ENCODE peak calls at places on chromosomes 12 and 14, in nine cellular contexts. One of them, this sample, is unnamed.

GRCh38 chr14:78022059-78022458 is 148.1 kb upstream of the NRXN3 start:
- DNase-seq in breast epithelium: no peak
- DNase-seq in endothelial cell of umbilical vein: peak; percentile 44
- DNase-seq in stomach: peak; percentile 67
- DNase-seq in HepG2: peak; percentile 54
- DNase-seq in spleen: no peak
- DNase-seq in vagina: no peak
- DNase-seq in HL-60: peak; percentile 55
- DNase-seq in GM23338: peak; percentile 90
- DNase-seq in this sample: peak; percentile 28

GRCh38 chr12:80837342-80837978 is 100.3 kb downstream of the LIN7A start:
- DNase-seq in breast epithelium: no peak
- DNase-seq in endothelial cell of umbilical vein: peak; percentile 36
- DNase-seq in stomach: no peak
- DNase-seq in HepG2: peak; percentile 61
- DNase-seq in spleen: no peak
- DNase-seq in vagina: no peak
- DNase-seq in HL-60: peak; percentile 5
- DNase-seq in GM23338: peak; percentile 91
- DNase-seq in this sample: peak; percentile 20

GRCh38 chr12:128534906-128535305 is 267.9 kb downstream of the TMEM132C start:
- DNase-seq in breast epithelium: no peak
- DNase-seq in endothelial cell of umbilical vein: no peak
- DNase-seq in stomach: no peak
- DNase-seq in HepG2: no peak
- DNase-seq in spleen: no peak
- DNase-seq in vagina: no peak
- DNase-seq in HL-60: no peak
- DNase-seq in GM23338: no peak
- DNase-seq in this sample: no peak

GRCh38 chr12:14373202-14373601 is 7.7 kb downstream of the ATF7IP start:
- DNase-seq in breast epithelium: no peak
- DNase-seq in endothelial cell of umbilical vein: peak; percentile 81
- DNase-seq in stomach: no peak
- DNase-seq in HepG2: no peak
- DNase-seq in spleen: no peak
- DNase-seq in vagina: no peak
- DNase-seq in HL-60: no peak
- DNase-seq in GM23338: no peak
- DNase-seq in this sample: no peak

GRCh38 chr12:15863984-15864383 is 18.2 kb upstream of the STRAP start:
- DNase-seq in breast epithelium: no peak
- DNase-seq in endothelial cell of umbilical vein: no peak
- DNase-seq in stomach: no peak
- DNase-seq in HepG2: no peak
- DNase-seq in spleen: no peak
- DNase-seq in vagina: no peak
- DNase-seq in HL-60: peak; percentile 84
- DNase-seq in GM23338: no peak
- DNase-seq in this sample: no peak

GRCh38 chr12:107320929-107321618 is 227.7 kb upstream of the CRY1 start:
- DNase-seq in breast epithelium: no peak
- DNase-seq in endothelial cell of umbilical vein: no peak
- DNase-seq in stomach: no peak
- DNase-seq in HepG2: no peak
- DNase-seq in spleen: peak; percentile 80
- DNase-seq in vagina: no peak
- DNase-seq in HL-60: peak; percentile 79
- DNase-seq in GM23338: peak; percentile 82
- DNase-seq in this sample: no peak

GRCh38 chr12:16369156-16369555 is 21.7 kb downstream of the MGST1 start:
- DNase-seq in breast epithelium: no peak
- DNase-seq in endothelial cell of umbilical vein: no peak
- DNase-seq in stomach: no peak
- DNase-seq in HepG2: no peak
- DNase-seq in spleen: no peak
- DNase-seq in vagina: no peak
- DNase-seq in HL-60: no peak
- DNase-seq in GM23338: no peak
- DNase-seq in this sample: no peak

GRCh38 chr12:14845350-14845750 is 2.0 kb upstream of the ART4 start:
- DNase-seq in breast epithelium: no peak
- DNase-seq in endothelial cell of umbilical vein: peak; percentile 81
- DNase-seq in stomach: peak; percentile 50
- DNase-seq in HepG2: peak; percentile 56
- DNase-seq in spleen: no peak
- DNase-seq in vagina: no peak
- DNase-seq in HL-60: peak; percentile 52
- DNase-seq in GM23338: peak; percentile 88
- DNase-seq in this sample: no peak

GRCh38 chr12:5102261-5102789 is 58.6 kb downstream of the KCNA5 start:
- DNase-seq in breast epithelium: no peak
- DNase-seq in endothelial cell of umbilical vein: no peak
- DNase-seq in stomach: no peak
- DNase-seq in HepG2: no peak
- DNase-seq in spleen: no peak
- DNase-seq in vagina: no peak
- DNase-seq in HL-60: no peak
- DNase-seq in GM23338: no peak
- DNase-seq in this sample: no peak

GRCh38 chr14:71606064-71606463 is 326.2 kb upstream of the RGS6 start:
- DNase-seq in breast epithelium: no peak
- DNase-seq in endothelial cell of umbilical vein: no peak
- DNase-seq in stomach: no peak
- DNase-seq in HepG2: no peak
- DNase-seq in spleen: no peak
- DNase-seq in vagina: no peak
- DNase-seq in HL-60: no peak
- DNase-seq in GM23338: no peak
- DNase-seq in this sample: no peak

GRCh38 chr12:49706351-49707126 is 666 bp downstream of the FMNL3 start:
- DNase-seq in breast epithelium: no peak
- DNase-seq in endothelial cell of umbilical vein: peak; percentile 64
- DNase-seq in stomach: peak; percentile 26
- DNase-seq in HepG2: no peak
- DNase-seq in spleen: no peak
- DNase-seq in vagina: no peak
- DNase-seq in HL-60: no peak
- DNase-seq in GM23338: peak; percentile 65
- DNase-seq in this sample: no peak

GRCh38 chr12:95593266-95593871 is 42.1 kb upstream of the USP44 start:
- DNase-seq in breast epithelium: no peak
- DNase-seq in endothelial cell of umbilical vein: no peak
- DNase-seq in stomach: no peak
- DNase-seq in HepG2: no peak
- DNase-seq in spleen: no peak
- DNase-seq in vagina: no peak
- DNase-seq in HL-60: no peak
- DNase-seq in GM23338: no peak
- DNase-seq in this sample: no peak

GRCh38 chr12:4270670-4271432 is 2.7 kb upstream of the CCND2 start:
- DNase-seq in breast epithelium: no peak
- DNase-seq in endothelial cell of umbilical vein: peak; percentile 15
- DNase-seq in stomach: no peak
- DNase-seq in HepG2: no peak
- DNase-seq in spleen: peak; percentile 92
- DNase-seq in vagina: no peak
- DNase-seq in HL-60: peak; percentile 68
- DNase-seq in GM23338: peak; percentile 82
- DNase-seq in this sample: no peak

GRCh38 chr12:78229491-78230209 is 399.0 kb downstream of the NAV3 start:
- DNase-seq in breast epithelium: no peak
- DNase-seq in endothelial cell of umbilical vein: peak; percentile 47
- DNase-seq in stomach: no peak
- DNase-seq in HepG2: peak; percentile 28
- DNase-seq in spleen: no peak
- DNase-seq in vagina: no peak
- DNase-seq in HL-60: peak; percentile 34
- DNase-seq in GM23338: peak; percentile 83
- DNase-seq in this sample: peak; percentile 30

GRCh38 chr12:12480074-12480473 is 82.6 kb downstream of the DUSP16 start:
- DNase-seq in breast epithelium: no peak
- DNase-seq in endothelial cell of umbilical vein: no peak
- DNase-seq in stomach: no peak
- DNase-seq in HepG2: no peak
- DNase-seq in spleen: no peak
- DNase-seq in vagina: no peak
- DNase-seq in HL-60: no peak
- DNase-seq in GM23338: no peak
- DNase-seq in this sample: no peak

GRCh38 chr12:126038434-126038833 is 973.2 kb downstream of the AACS start:
- DNase-seq in breast epithelium: no peak
- DNase-seq in endothelial cell of umbilical vein: no peak
- DNase-seq in stomach: no peak
- DNase-seq in HepG2: no peak
- DNase-seq in spleen: no peak
- DNase-seq in vagina: no peak
- DNase-seq in HL-60: no peak
- DNase-seq in GM23338: no peak
- DNase-seq in this sample: no peak

GRCh38 chr14:102255401-102256190 is 49.4 kb downstream of the MOK start:
- DNase-seq in breast epithelium: peak; percentile 15
- DNase-seq in endothelial cell of umbilical vein: no peak
- DNase-seq in stomach: no peak
- DNase-seq in HepG2: no peak
- DNase-seq in spleen: no peak
- DNase-seq in vagina: no peak
- DNase-seq in HL-60: no peak
- DNase-seq in GM23338: no peak
- DNase-seq in this sample: no peak

DNA sequence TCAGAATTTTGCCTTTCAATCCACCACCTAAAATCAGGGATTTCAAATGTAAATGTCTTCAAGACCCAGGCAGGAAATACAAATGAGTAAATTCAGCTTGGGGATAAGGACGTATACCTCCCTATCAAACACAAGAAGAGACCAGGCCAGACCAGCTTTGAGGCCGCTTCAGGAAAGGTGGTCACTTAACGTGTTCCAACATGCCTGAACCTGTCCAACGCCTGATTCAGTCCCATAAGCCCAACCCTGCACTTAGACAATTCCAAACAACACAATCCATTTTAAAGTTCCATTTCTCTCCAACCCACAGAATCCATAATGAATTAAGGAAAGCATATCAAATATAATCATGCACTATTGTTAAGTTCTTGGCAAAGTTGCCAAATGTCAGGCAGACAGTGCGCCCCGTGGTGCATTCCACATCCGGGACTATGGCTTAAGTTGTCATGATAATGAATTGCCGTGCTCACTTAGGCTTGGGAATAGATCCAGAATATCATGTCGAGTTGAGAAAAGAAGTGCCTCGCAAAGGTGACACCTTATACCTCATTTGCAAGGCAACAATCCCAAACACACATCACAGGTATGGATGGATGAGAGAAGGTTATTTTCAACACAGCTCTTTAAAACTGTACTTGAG is 35.5 kb downstream of the CCDC60 start:
- DNase-seq in breast epithelium: no peak
- DNase-seq in endothelial cell of umbilical vein: no peak
- DNase-seq in stomach: no peak
- DNase-seq in HepG2: no peak
- DNase-seq in spleen: no peak
- DNase-seq in vagina: no peak
- DNase-seq in HL-60: no peak
- DNase-seq in GM23338: no peak
- DNase-seq in this sample: no peak
- TF ChIP-seq POLR2AphosphoS5 in breast epithelium: no peak
- TF ChIP-seq POLR2AphosphoS5 in endothelial cell of umbilical vein: no peak
- TF ChIP-seq POLR2AphosphoS5 in stomach: no peak
- TF ChIP-seq POLR2AphosphoS5 in HepG2: no peak
- TF ChIP-seq POLR2AphosphoS5 in spleen: no peak
- TF ChIP-seq POLR2AphosphoS5 in vagina: no peak
- TF ChIP-seq POLR2AphosphoS5 in HL-60: no peak
- TF ChIP-seq POLR2AphosphoS5 in GM23338: no peak
- TF ChIP-seq POLR2AphosphoS5 in this sample: no peak

GRCh38 chr12:92650228-92650822 is 52.5 kb upstream of the PLEKHG7 start:
- DNase-seq in breast epithelium: no peak
- DNase-seq in endothelial cell of umbilical vein: no peak
- DNase-seq in stomach: no peak
- DNase-seq in HepG2: no peak
- DNase-seq in spleen: no peak
- DNase-seq in vagina: no peak
- DNase-seq in HL-60: no peak
- DNase-seq in GM23338: no peak
- DNase-seq in this sample: no peak
- TF ChIP-seq CTCF in breast epithelium: no peak
- TF ChIP-seq CTCF in endothelial cell of umbilical vein: no peak
- TF ChIP-seq CTCF in stomach: no peak
- TF ChIP-seq CTCF in HepG2: no peak
- TF ChIP-seq CTCF in spleen: no peak
- TF ChIP-seq CTCF in vagina: no peak
- TF ChIP-seq CTCF in HL-60: no peak
- TF ChIP-seq CTCF in GM23338: no peak
- TF ChIP-seq CTCF in this sample: peak; percentile 56

GRCh38 chr14:61177279-61178225 is 103.6 kb downstream of the TMEM30B start:
- DNase-seq in breast epithelium: no peak
- DNase-seq in endothelial cell of umbilical vein: no peak
- DNase-seq in stomach: no peak
- DNase-seq in HepG2: no peak
- DNase-seq in spleen: no peak
- DNase-seq in vagina: no peak
- DNase-seq in HL-60: no peak
- DNase-seq in GM23338: peak; percentile 49
- DNase-seq in this sample: no peak
- TF ChIP-seq POLR2AphosphoS5 in breast epithelium: no peak
- TF ChIP-seq POLR2AphosphoS5 in endothelial cell of umbilical vein: no peak
- TF ChIP-seq POLR2AphosphoS5 in stomach: no peak
- TF ChIP-seq POLR2AphosphoS5 in HepG2: no peak
- TF ChIP-seq POLR2AphosphoS5 in spleen: no peak
- TF ChIP-seq POLR2AphosphoS5 in vagina: no peak
- TF ChIP-seq POLR2AphosphoS5 in HL-60: no peak
- TF ChIP-seq POLR2AphosphoS5 in GM23338: no peak
- TF ChIP-seq POLR2AphosphoS5 in this sample: no peak

GRCh38 chr12:113048716-113049127 is 7.8 kb upstream of the DTX1 start:
- DNase-seq in breast epithelium: no peak
- DNase-seq in endothelial cell of umbilical vein: peak; percentile 49
- DNase-seq in stomach: peak; percentile 57
- DNase-seq in HepG2: peak; percentile 40
- DNase-seq in spleen: no peak
- DNase-seq in vagina: no peak
- DNase-seq in HL-60: peak; percentile 64
- DNase-seq in GM23338: peak; percentile 87
- DNase-seq in this sample: no peak
- TF ChIP-seq CTCF in breast epithelium: peak; percentile 75
- TF ChIP-seq CTCF in endothelial cell of umbilical vein: peak; percentile 71
- TF ChIP-seq CTCF in stomach: peak; percentile 77
- TF ChIP-seq CTCF in HepG2: peak; percentile 78
- TF ChIP-seq CTCF in spleen: peak; percentile 78
- TF ChIP-seq CTCF in vagina: peak; percentile 60
- TF ChIP-seq CTCF in HL-60: peak; percentile 46
- TF ChIP-seq CTCF in GM23338: peak; percentile 90
- TF ChIP-seq CTCF in this sample: peak; percentile 90

This sample was measured in Panc1.